ENCODE peak calls at places on chromosome 20, in five cellular contexts. X is cerebellar nuclear complex; C is stimulated activated CD4-positive, alpha-beta T cell treated with anti-CD3 and anti-CD28 coated beads, TNF-alpha, amount 100 ng/mL, for 1 hour; N is iris pigment epithelial cell; R is skeletal muscle cell. Z is an unnamed sample.

GRCh38 chr20:53142651-53143177 is 170.6 kb downstream of the TSHZ2 start:
- DNase-seq in R (no peak), N (no peak), X (no peak), C (no peak), Z (no peak)

GRCh38 chr20:11445891-11446290 is 471.8 kb upstream of the BTBD3 start:
- DNase-seq in N (peak), C (no peak), R (no peak), X (no peak), Z (peak)

GRCh38 chr20:63622732-63623131 is 4.2 kb downstream of the GMEB2 start:
- DNase-seq in R (no peak), C (no peak), X (no peak), N (no peak), Z (no peak)

GRCh38 chr20:25274481-25274880 is 26.6 kb downstream of the PYGB start:
- DNase-seq in X (no peak), R (no peak), C (no peak), N (no peak), Z (no peak)

GRCh38 chr20:25259788-25260254 is 11.9 kb downstream of the PYGB start:
- DNase-seq in X (no peak), R (no peak), C (no peak), N (no peak), Z (no peak)

GRCh38 chr20:48149887-48150286 is 364.6 kb upstream of the SULF2 start:
- DNase-seq in N (no peak), C (no peak), R (no peak), X (no peak), Z (no peak)

GRCh38 chr20:43040427-43040826 is 149.3 kb downstream of the PTPRT start:
- DNase-seq in C (no peak), R (no peak), N (no peak), X (no peak), Z (no peak)

GRCh38 chr20:21050710-21051109 is 55.4 kb downstream of the LINC00237 start:
- DNase-seq in X (no peak), R (no peak), N (no peak), C (no peak), Z (no peak)

GRCh38 chr20:57680934-57681914 is 28.6 kb downstream of the PMEPA1 start:
- DNase-seq in C (no peak), R (no peak), N (no peak), X (no peak), Z (no peak)

GRCh38 chr20:34141293-34141692 is 29.2 kb upstream of the EIF2S2 start:
- DNase-seq in R (no peak), N (no peak), X (no peak), C (no peak), Z (no peak)

GRCh38 chr20:3980260-3981131 is 34.9 kb downstream of the RNF24 start:
- DNase-seq in N (peak), X (no peak), C (no peak), R (no peak), Z (peak)

GRCh38 chr20:9053108-9053507 is 15.8 kb upstream of the PLCB4 start:
- DNase-seq in X (no peak), R (no peak), N (no peak), C (no peak), Z (no peak)

GRCh38 chr20:23445596-23446217 is 6.2 kb downstream of the CSTL1 start:
- DNase-seq in C (no peak), R (peak), X (no peak), N (peak), Z (peak)

GRCh38 chr20:1900321-1900791 is 5.1 kb downstream of the SIRPA start:
- DNase-seq in C (no peak), R (peak), X (peak), N (peak), Z (peak)

GRCh38 chr20:13333793-13334192 is 112.7 kb downstream of the ISM1 start:
- DNase-seq in N (no peak), C (no peak), X (no peak), R (no peak), Z (peak)

Z was measured in adipocyte.